ENCODE peak calls at places on chromosomes 13 and 19, in seven cellular contexts. P is right lobe of liver, Y is Peyer's patch, C is IMR-90, E is H54, L is HepG2, O is esophagus muscularis mucosa. G is an unnamed sample.
A peak's percentile ranks its signal among the peaks of the same experiment; 100 is the strongest.

GRCh38 chr19:50155520-50156109 is 7.5 kb downstream of the IZUMO2 start:
- DNase-seq in P (no peak), Y (no peak), C (no peak), E (no peak), L (no peak), O (no peak), G (no peak)

GRCh38 chr13:98878421-98879126 is 99.3 kb downstream of the DOCK9 start:
- DNase-seq in P (no peak), Y (no peak), C (no peak), E (no peak), L (no peak), O (no peak), G (no peak)

GRCh38 chr13:41132512-41133152 is at the start of gene KBTBD6:
- DNase-seq in P (peak; percentile 97), Y (peak; percentile 94), C (peak; percentile 99), E (peak; percentile 58), L (peak; percentile 97), O (peak; percentile 97), G (peak; percentile 97)

GRCh38 chr13:30006246-30006645 is 155.8 kb upstream of the UBL3 start:
- DNase-seq in P (no peak), Y (no peak), C (no peak), E (no peak), L (no peak), O (peak; percentile 42), G (no peak)

GRCh38 chr13:99151516-99151915 is 49.1 kb upstream of the UBAC2 start:
- DNase-seq in P (no peak), Y (no peak), C (peak; percentile 41), E (peak; percentile 89), L (no peak), O (no peak), G (peak; percentile 41)

GRCh38 chr13:87666826-87667225 is 4.3 kb upstream of the SLITRK5 start:
- DNase-seq in P (no peak), Y (no peak), C (no peak), E (no peak), L (no peak), O (no peak), G (no peak)

GRCh38 chr13:42078113-42078769 is 29.8 kb downstream of the DGKH start:
- DNase-seq in P (peak; percentile 23), Y (no peak), C (no peak), E (no peak), L (peak; percentile 23), O (no peak), G (peak; percentile 21)

GRCh38 chr19:58034476-58034790 is 608 bp downstream of the ZSCAN1 start:
- DNase-seq in P (no peak), Y (no peak), C (no peak), E (no peak), L (no peak), O (no peak), G (no peak)

GRCh38 chr19:3102239-3103140 is 8.3 kb downstream of the GNA11 start:
- DNase-seq in P (no peak), Y (no peak), C (no peak), E (no peak), L (no peak), O (no peak), G (no peak)

GRCh38 chr13:32175943-32176342 is 139.2 kb downstream of the ZAR1L start:
- DNase-seq in P (no peak), Y (no peak), C (no peak), E (no peak), L (peak; percentile 59), O (no peak), G (peak; percentile 57)

GRCh38 chr13:90800082-90800746 is 547.3 kb upstream of the MIR17HG start:
- DNase-seq in P (peak; percentile 56), Y (no peak), C (no peak), E (no peak), L (no peak), O (no peak), G (peak; percentile 57)

GRCh38 chr19:45767410-45767880 is 1.6 kb downstream of the SIX5 start:
- DNase-seq in P (peak; percentile 75), Y (peak; percentile 72), C (peak; percentile 89), E (peak; percentile 73), L (peak; percentile 78), O (no peak), G (no peak)

GRCh38 chr13:100022798-100023197 is 41.2 kb downstream of the ZIC2 start:
- DNase-seq in P (no peak), Y (no peak), C (no peak), E (no peak), L (no peak), O (no peak), G (no peak)

GRCh38 chr13:34346626-34347025 is 528.7 kb downstream of the RFC3 start:
- DNase-seq in P (no peak), Y (no peak), C (no peak), E (no peak), L (no peak), O (no peak), G (no peak)

GRCh38 chr19:29188704-29189375 is 24.1 kb downstream of the UQCRFS1 start:
- DNase-seq in P (no peak), Y (no peak), C (peak; percentile 25), E (no peak), L (no peak), O (no peak), G (no peak)

GRCh38 chr13:94192576-94192975 is 286.9 kb downstream of the DCT start:
- DNase-seq in P (peak; percentile 12), Y (no peak), C (peak; percentile 26), E (no peak), L (peak; percentile 30), O (no peak), G (no peak)

DNA sequence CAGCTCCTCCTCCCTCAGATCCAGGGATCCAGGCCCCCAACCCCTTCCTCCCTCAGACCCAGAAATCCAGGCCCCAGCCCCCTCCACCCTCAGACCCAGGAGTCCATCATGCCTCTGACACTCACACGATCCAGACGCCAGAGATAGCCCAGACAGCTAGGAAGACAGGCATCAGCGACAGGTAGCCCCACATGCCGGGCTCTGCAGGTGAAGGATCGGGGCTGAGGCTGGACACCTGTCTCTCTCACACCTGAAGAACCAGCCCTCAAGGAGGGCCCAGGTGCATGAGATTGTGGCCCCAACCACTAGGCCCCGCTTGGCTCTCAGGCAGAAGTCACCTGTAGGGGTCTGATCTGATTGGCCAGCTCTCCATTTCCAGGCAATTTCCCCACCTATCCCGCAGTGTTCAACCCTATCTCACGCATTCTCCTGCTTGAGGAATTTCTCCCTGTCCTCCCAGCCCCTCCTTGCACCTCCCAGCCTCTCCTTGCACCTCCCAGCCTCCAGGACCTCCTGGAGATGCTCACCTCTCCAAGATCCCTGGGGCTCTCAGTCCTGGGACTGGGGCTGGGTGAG is 4.2 kb downstream of the TMEM150B start:
- DNase-seq in P (no peak), Y (no peak), C (no peak), E (no peak), L (no peak), O (no peak), G (no peak)
- TF ChIP-seq POLR2A in P (no peak), Y (no peak), C (no peak), E (no peak), L (no peak), O (no peak), G (no peak)

GRCh38 chr13:76386316-76386715 is 499.9 kb downstream of the KCTD12 start:
- DNase-seq in P (no peak), Y (no peak), C (no peak), E (no peak), L (no peak), O (no peak), G (no peak)

GRCh38 chr13:76380436-76381065 is 505.7 kb downstream of the KCTD12 start:
- DNase-seq in P (no peak), Y (no peak), C (peak; percentile 0), E (no peak), L (no peak), O (no peak), G (no peak)

GRCh38 chr13:76387561-76387960 is 498.6 kb downstream of the KCTD12 start:
- DNase-seq in P (no peak), Y (no peak), C (no peak), E (no peak), L (no peak), O (no peak), G (no peak)

GRCh38 chr13:76385606-76386005 is 500.6 kb downstream of the KCTD12 start:
- DNase-seq in P (no peak), Y (no peak), C (no peak), E (no peak), L (no peak), O (no peak), G (no peak)

DNA sequence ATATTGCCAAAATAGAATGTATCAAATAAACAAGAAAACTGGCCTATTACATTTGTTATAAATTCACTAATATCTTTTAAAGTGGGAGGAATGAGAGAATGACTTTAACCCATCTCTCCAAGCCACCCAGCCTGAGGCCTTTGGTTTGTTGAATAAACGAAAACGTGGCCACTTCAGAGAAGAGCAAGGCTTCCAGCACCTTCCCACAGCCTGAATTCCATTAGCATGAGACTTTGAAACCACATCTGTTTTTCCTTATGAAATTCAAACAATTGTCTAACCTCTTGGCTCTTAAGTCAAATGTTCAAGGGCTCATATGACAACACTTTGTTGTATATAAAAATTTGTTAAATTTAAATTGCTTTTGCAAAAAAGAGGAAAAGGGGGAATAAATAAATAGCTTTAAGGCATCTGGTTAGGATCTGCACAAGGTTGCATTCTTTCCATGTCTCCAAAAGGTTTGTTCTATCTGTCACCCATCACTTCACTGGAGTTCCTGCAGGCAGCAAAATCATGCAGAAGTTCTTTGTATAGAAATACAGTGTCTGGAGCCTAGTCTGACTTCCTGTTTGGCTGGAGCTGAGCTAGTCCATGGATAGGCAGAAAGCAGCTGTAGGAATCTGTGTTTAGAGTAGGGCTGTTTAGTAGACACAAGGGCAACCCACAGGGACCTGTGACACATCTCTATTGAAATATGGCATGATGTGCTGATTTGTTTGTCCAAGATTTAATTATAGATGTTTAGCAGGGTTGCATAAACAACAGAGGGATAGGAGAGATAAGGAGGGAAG is 502.3 kb downstream of the KCTD12 start:
- DNase-seq in P (no peak), Y (no peak), C (peak; percentile 94), E (no peak), L (no peak), O (no peak), G (no peak)
- TF ChIP-seq POLR2A in P (no peak), Y (no peak), C (no peak), E (no peak), L (no peak), O (no peak), G (no peak)

GRCh38 chr19:16380943-16381755 is 56.5 kb downstream of the KLF2 start:
- DNase-seq in P (no peak), Y (peak; percentile 25), C (no peak), E (no peak), L (no peak), O (no peak), G (no peak)

GRCh38 chr19:16381756-16382401 is 57.3 kb downstream of the KLF2 start:
- DNase-seq in P (peak; percentile 74), Y (peak; percentile 52), C (no peak), E (no peak), L (no peak), O (peak; percentile 96), G (no peak)

GRCh38 chr19:16384688-16385087 is 60.1 kb downstream of the KLF2 start:
- DNase-seq in P (no peak), Y (peak; percentile 31), C (no peak), E (no peak), L (no peak), O (no peak), G (no peak)

GRCh38 chr19:16383584-16384161 is 59.0 kb downstream of the KLF2 start:
- DNase-seq in P (no peak), Y (peak; percentile 47), C (no peak), E (no peak), L (no peak), O (no peak), G (no peak)

GRCh38 chr19:16382775-16383543 is 58.3 kb downstream of the KLF2 start:
- DNase-seq in P (peak; percentile 82), Y (peak; percentile 87), C (peak; percentile 85), E (peak; percentile 97), L (peak; percentile 36), O (peak; percentile 94), G (peak; percentile 78)
- TF ChIP-seq POLR2A in P (no peak), Y (no peak), C (no peak), E (no peak), L (no peak), O (no peak), G (no peak)

GRCh38 chr13:111387945-111388600 is 67.6 kb downstream of the TEX29 start:
- DNase-seq in P (no peak), Y (no peak), C (no peak), E (no peak), L (no peak), O (no peak), G (no peak)
- TF ChIP-seq POLR2A in P (no peak), Y (no peak), C (no peak), E (no peak), L (no peak), O (no peak), G (no peak)

G was measured in erythroblast.